ENCODE peak calls at places on chromosomes 13 and 19, in five cellular contexts. U, X, W, A and C are unnamed samples.

GRCh38 chr13:28684257-28684656 is 25.3 kb downstream of the POMP start:
- DNase-seq in W (no peak), X (no peak), A (no peak), U (no peak), C (no peak)

GRCh38 chr13:80523134-80523533 is 182.2 kb upstream of the SPRY2 start:
- DNase-seq in W (no peak), X (no peak), A (no peak), U (no peak), C (no peak)

GRCh38 chr13:55990631-55991030 is 1150.1 kb upstream of the PRR20A start:
- DNase-seq in W (no peak), X (no peak), A (no peak), U (no peak), C (no peak)

GRCh38 chr19:55461974-55462628 is 659 bp upstream of the ISOC2 start:
- DNase-seq in A (peak), W (no peak), X (peak), U (no peak), C (no peak)

GRCh38 chr19:1970003-1970805 is 29.2 kb downstream of the CSNK1G2 start:
- DNase-seq in U (no peak), X (no peak), W (no peak), A (peak), C (no peak)

GRCh38 chr19:30407310-30407709 is 35.1 kb downstream of the ZNF536 start:
- DNase-seq in A (no peak), X (no peak), U (no peak), W (no peak), C (no peak)

GRCh38 chr13:52411629-52412028 is 5.7 kb upstream of the THSD1 start:
- DNase-seq in U (no peak), X (no peak), W (no peak), A (peak), C (no peak)

GRCh38 chr19:7637374-7638256 is 705 bp downstream of the STXBP2 start:
- DNase-seq in W (no peak), A (no peak), X (peak), U (no peak), C (peak)

GRCh38 chr13:56735537-56735942 is 405.2 kb upstream of the PRR20A start:
- DNase-seq in A (no peak), W (no peak), X (no peak), U (no peak), C (peak)